ENCODE peak calls at places on chromosomes 16 and 17, in five cellular contexts. One of them, this sample, is unnamed.

GRCh38 chr17:66405836-66406679 is 103.6 kb downstream of the PRKCA start:
- DNase-seq in transverse colon: no peak
- DNase-seq in heart right ventricle: no peak
- DNase-seq in cardiac muscle cell: no peak
- DNase-seq in AG10803: peak
- DNase-seq in this sample: no peak

GRCh38 chr17:56230660-56231059 is 77.4 kb downstream of the ANKFN1 start:
- DNase-seq in transverse colon: no peak
- DNase-seq in heart right ventricle: no peak
- DNase-seq in cardiac muscle cell: peak
- DNase-seq in AG10803: peak
- DNase-seq in this sample: no peak

GRCh38 chr16:86882586-86883280 is 304.4 kb downstream of the FOXL1 start:
- DNase-seq in transverse colon: no peak
- DNase-seq in heart right ventricle: peak
- DNase-seq in cardiac muscle cell: peak
- DNase-seq in AG10803: peak
- DNase-seq in this sample: no peak

GRCh38 chr17:64982139-64982802 is 63.0 kb upstream of the LRRC37A3 start:
- DNase-seq in transverse colon: no peak
- DNase-seq in heart right ventricle: no peak
- DNase-seq in cardiac muscle cell: no peak
- DNase-seq in AG10803: no peak
- DNase-seq in this sample: no peak

GRCh38 chr16:22317001-22317530 is 19.9 kb downstream of the POLR3E start:
- DNase-seq in transverse colon: no peak
- DNase-seq in heart right ventricle: no peak
- DNase-seq in cardiac muscle cell: no peak
- DNase-seq in AG10803: no peak
- DNase-seq in this sample: no peak

GRCh38 chr16:78286076-78286475 is 186.6 kb downstream of the WWOX start:
- DNase-seq in transverse colon: no peak
- DNase-seq in heart right ventricle: no peak
- DNase-seq in cardiac muscle cell: no peak
- DNase-seq in AG10803: no peak
- DNase-seq in this sample: no peak

GRCh38 chr16:86307518-86307903 is 202.8 kb upstream of the FOXF1 start:
- DNase-seq in transverse colon: no peak
- DNase-seq in heart right ventricle: no peak
- DNase-seq in cardiac muscle cell: no peak
- DNase-seq in AG10803: peak
- DNase-seq in this sample: no peak

GRCh38 chr17:3602499-3602898 is 6.7 kb downstream of the TRPV1 start:
- DNase-seq in transverse colon: no peak
- DNase-seq in heart right ventricle: peak
- DNase-seq in cardiac muscle cell: peak
- DNase-seq in AG10803: peak
- DNase-seq in this sample: no peak

GRCh38 chr16:50378417-50378816 is 9.6 kb upstream of the BRD7 start:
- DNase-seq in transverse colon: no peak
- DNase-seq in heart right ventricle: no peak
- DNase-seq in cardiac muscle cell: no peak
- DNase-seq in AG10803: no peak
- DNase-seq in this sample: no peak

GRCh38 chr17:685006-685405 is 29.6 kb downstream of the VPS53 start:
- DNase-seq in transverse colon: no peak
- DNase-seq in heart right ventricle: no peak
- DNase-seq in cardiac muscle cell: no peak
- DNase-seq in AG10803: no peak
- DNase-seq in this sample: no peak

GRCh38 chr16:23833960-23834685 is 1.7 kb upstream of the PRKCB start:
- DNase-seq in transverse colon: no peak
- DNase-seq in heart right ventricle: no peak
- DNase-seq in cardiac muscle cell: no peak
- DNase-seq in AG10803: no peak
- DNase-seq in this sample: no peak

GRCh38 chr16:30592871-30593270 is 7.4 kb upstream of the ZNF785 start:
- DNase-seq in transverse colon: no peak
- DNase-seq in heart right ventricle: no peak
- DNase-seq in cardiac muscle cell: no peak
- DNase-seq in AG10803: no peak
- DNase-seq in this sample: no peak

GRCh38 chr17:7014995-7015586 is 2.7 kb downstream of the RNASEK start:
- DNase-seq in transverse colon: peak
- DNase-seq in heart right ventricle: no peak
- DNase-seq in cardiac muscle cell: peak
- DNase-seq in AG10803: peak
- DNase-seq in this sample: no peak
- TF ChIP-seq CTCF in transverse colon: no peak
- TF ChIP-seq CTCF in heart right ventricle: no peak
- TF ChIP-seq CTCF in cardiac muscle cell: no peak
- TF ChIP-seq CTCF in AG10803: no peak
- TF ChIP-seq CTCF in this sample: no peak

DNA sequence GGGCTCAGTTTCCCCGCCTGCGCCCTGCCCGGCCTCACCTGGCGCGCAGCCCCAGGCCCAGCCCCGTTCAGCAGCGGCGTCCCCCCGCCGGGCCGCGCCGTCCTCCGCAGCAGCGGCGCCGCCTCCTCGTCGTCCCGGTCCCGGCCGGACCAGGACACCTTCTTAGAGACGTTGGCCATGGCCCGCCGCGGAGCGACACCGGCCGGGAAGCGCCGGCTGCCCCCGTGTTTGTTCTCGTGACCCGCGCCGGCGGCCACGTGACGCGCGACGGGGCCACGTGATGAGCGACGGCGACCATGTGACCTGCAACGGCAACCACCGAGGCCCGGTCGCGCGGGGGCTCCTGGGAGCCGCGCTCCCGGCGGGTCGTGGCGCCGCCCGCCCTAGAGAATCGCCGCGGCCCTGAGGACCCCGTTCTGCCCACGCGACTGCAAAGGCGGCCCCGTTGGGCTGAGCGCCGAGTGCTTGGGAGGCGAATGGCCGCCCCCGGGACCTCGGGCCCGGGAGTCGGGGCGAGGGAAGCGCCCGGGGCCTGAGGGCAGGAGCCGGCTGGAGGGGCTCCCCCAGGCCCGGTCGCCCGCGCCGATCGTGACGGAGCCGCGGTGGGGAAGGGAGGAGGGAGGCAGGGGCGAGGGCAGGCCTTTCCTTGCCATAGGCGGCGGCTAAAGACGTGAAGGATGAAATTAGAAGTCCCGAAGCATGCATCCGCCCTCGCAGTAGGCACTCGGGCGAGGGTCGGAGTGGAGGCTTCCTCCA is at the start of gene CLCN7:
- DNase-seq in transverse colon: peak
- DNase-seq in heart right ventricle: peak
- DNase-seq in cardiac muscle cell: peak
- DNase-seq in AG10803: peak
- DNase-seq in this sample: peak
- TF ChIP-seq CTCF in transverse colon: no peak
- TF ChIP-seq CTCF in heart right ventricle: no peak
- TF ChIP-seq CTCF in cardiac muscle cell: no peak
- TF ChIP-seq CTCF in AG10803: no peak
- TF ChIP-seq CTCF in this sample: no peak

GRCh38 chr16:13333336-13333735 is 431.9 kb downstream of the SHISA9 start:
- DNase-seq in transverse colon: no peak
- DNase-seq in heart right ventricle: no peak
- DNase-seq in cardiac muscle cell: no peak
- DNase-seq in AG10803: no peak
- DNase-seq in this sample: no peak

GRCh38 chr16:13331918-13332317 is 430.5 kb downstream of the SHISA9 start:
- DNase-seq in transverse colon: no peak
- DNase-seq in heart right ventricle: no peak
- DNase-seq in cardiac muscle cell: no peak
- DNase-seq in AG10803: no peak
- DNase-seq in this sample: no peak

GRCh38 chr16:13337482-13337881 is 436.1 kb downstream of the SHISA9 start:
- DNase-seq in transverse colon: no peak
- DNase-seq in heart right ventricle: no peak
- DNase-seq in cardiac muscle cell: no peak
- DNase-seq in AG10803: no peak
- DNase-seq in this sample: no peak

GRCh38 chr16:13335894-13336293 is 434.5 kb downstream of the SHISA9 start:
- DNase-seq in transverse colon: no peak
- DNase-seq in heart right ventricle: no peak
- DNase-seq in cardiac muscle cell: no peak
- DNase-seq in AG10803: no peak
- DNase-seq in this sample: no peak

DNA sequence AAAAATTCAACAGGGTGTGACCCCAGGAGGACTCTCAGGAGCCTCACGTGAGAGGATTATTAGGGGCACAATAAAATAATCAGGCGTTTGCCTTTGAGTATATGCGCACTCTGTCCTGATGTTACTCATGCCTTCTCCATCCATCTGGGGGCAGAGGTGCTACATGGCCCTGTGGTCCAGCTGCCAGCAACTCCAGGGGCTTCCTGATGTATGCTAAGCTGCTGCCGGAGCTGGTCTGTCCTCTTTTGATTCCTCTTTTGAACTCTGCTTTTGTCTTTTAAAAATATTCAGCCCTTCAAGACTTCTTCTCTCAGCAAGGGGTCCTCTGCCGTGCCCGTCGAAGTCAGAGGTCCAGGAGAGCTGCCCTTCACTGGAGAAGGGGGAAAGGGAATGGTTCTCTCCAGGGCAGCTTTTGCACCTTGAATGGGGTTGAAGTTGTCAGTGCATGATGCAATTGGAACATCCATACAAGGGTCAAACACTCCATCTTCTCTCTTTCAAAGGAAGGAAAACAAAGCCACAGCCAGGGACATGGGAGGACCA is 431.4 kb downstream of the SHISA9 start:
- DNase-seq in transverse colon: no peak
- DNase-seq in heart right ventricle: no peak
- DNase-seq in cardiac muscle cell: no peak
- DNase-seq in AG10803: no peak
- DNase-seq in this sample: no peak
- TF ChIP-seq CTCF in transverse colon: no peak
- TF ChIP-seq CTCF in heart right ventricle: no peak
- TF ChIP-seq CTCF in cardiac muscle cell: no peak
- TF ChIP-seq CTCF in AG10803: no peak
- TF ChIP-seq CTCF in this sample: no peak

DNA sequence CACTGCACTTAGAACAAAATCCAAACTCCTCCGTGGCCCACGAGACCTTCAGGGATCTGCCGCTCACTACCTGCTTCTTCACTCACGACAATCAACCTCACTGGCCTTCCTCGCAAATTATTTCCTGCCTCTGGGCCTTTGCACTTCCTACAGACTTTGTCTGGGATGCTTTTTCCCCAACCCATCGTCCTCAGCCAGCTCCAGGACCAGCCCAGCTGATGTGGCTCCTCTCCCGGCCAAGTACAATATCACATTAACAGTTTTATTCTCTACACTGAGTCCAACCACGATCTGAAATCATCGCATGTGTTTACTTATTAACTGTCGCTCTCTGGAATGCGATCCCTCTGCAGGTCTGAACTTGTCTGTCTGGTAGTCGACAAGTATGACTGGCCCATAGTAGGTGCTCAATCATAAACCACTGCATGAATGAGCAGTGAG is 28.0 kb downstream of the RTN4RL1 start:
- DNase-seq in transverse colon: no peak
- DNase-seq in heart right ventricle: no peak
- DNase-seq in cardiac muscle cell: no peak
- DNase-seq in AG10803: no peak
- DNase-seq in this sample: no peak
- TF ChIP-seq CTCF in transverse colon: no peak
- TF ChIP-seq CTCF in heart right ventricle: no peak
- TF ChIP-seq CTCF in cardiac muscle cell: no peak
- TF ChIP-seq CTCF in AG10803: no peak
- TF ChIP-seq CTCF in this sample: no peak

GRCh38 chr17:48011405-48012150 is 26.0 kb downstream of the COPZ2 start:
- DNase-seq in transverse colon: peak
- DNase-seq in heart right ventricle: no peak
- DNase-seq in cardiac muscle cell: peak
- DNase-seq in AG10803: peak
- DNase-seq in this sample: peak
- TF ChIP-seq CTCF in transverse colon: peak
- TF ChIP-seq CTCF in heart right ventricle: peak
- TF ChIP-seq CTCF in cardiac muscle cell: peak
- TF ChIP-seq CTCF in AG10803: peak
- TF ChIP-seq CTCF in this sample: peak

DNA sequence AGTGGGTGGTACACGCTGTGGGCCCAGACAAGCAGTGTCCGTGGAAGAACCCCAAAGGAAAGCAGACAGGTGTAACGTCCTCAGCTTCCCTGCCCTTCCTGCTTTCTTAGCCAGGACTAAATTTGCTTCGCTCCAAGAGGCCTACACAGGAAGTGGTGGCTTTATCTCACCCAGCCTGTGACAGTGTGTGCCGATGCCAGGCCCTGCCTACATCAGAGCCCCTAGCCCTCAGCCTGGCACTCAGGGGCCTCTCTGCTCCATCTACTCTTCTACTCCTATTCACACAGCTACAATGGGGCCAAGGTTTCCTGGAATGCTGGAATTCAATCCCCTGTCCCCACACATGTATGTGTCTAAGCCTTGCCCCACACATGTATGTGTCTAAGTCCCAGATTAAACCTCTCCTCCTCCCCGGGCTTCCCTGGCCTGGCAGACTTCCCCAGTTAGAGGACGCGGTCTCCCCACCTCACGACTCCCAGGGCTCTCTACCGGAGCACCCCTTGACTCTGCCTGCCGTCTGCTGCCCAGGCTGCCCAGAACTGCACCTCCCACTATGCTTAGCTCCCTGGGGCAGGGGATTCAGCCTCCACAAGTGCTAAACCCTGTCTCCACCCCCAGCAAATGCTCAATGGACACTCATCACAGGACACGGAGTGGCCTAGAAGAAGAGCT is 8.2 kb downstream of the PGAP3 start:
- DNase-seq in transverse colon: no peak
- DNase-seq in heart right ventricle: no peak
- DNase-seq in cardiac muscle cell: no peak
- DNase-seq in AG10803: no peak
- DNase-seq in this sample: no peak
- TF ChIP-seq CTCF in transverse colon: no peak
- TF ChIP-seq CTCF in heart right ventricle: no peak
- TF ChIP-seq CTCF in cardiac muscle cell: no peak
- TF ChIP-seq CTCF in AG10803: no peak
- TF ChIP-seq CTCF in this sample: no peak

GRCh38 chr17:45051060-45051719 is at the start of gene DCAKD:
- DNase-seq in transverse colon: peak
- DNase-seq in heart right ventricle: peak
- DNase-seq in cardiac muscle cell: peak
- DNase-seq in AG10803: peak
- DNase-seq in this sample: peak

GRCh38 chr17:45046536-45047125 is 4.8 kb downstream of the DCAKD start:
- DNase-seq in transverse colon: no peak
- DNase-seq in heart right ventricle: no peak
- DNase-seq in cardiac muscle cell: no peak
- DNase-seq in AG10803: no peak
- DNase-seq in this sample: no peak

GRCh38 chr17:45052052-45052772 is 780 bp upstream of the DCAKD start:
- DNase-seq in transverse colon: peak
- DNase-seq in heart right ventricle: peak
- DNase-seq in cardiac muscle cell: peak
- DNase-seq in AG10803: peak
- DNase-seq in this sample: no peak

GRCh38 chr17:45050680-45051059 is 762 bp downstream of the DCAKD start:
- DNase-seq in transverse colon: peak
- DNase-seq in heart right ventricle: no peak
- DNase-seq in cardiac muscle cell: peak
- DNase-seq in AG10803: no peak
- DNase-seq in this sample: no peak

GRCh38 chr17:45048795-45049563 is 2.5 kb downstream of the DCAKD start:
- DNase-seq in transverse colon: no peak
- DNase-seq in heart right ventricle: no peak
- DNase-seq in cardiac muscle cell: no peak
- DNase-seq in AG10803: no peak
- DNase-seq in this sample: no peak
- TF ChIP-seq CTCF in transverse colon: peak
- TF ChIP-seq CTCF in heart right ventricle: no peak
- TF ChIP-seq CTCF in cardiac muscle cell: peak
- TF ChIP-seq CTCF in AG10803: peak
- TF ChIP-seq CTCF in this sample: no peak